ENCODE peak calls at places on chromosomes 1 and 21, in ten cellular contexts. F is tibial nerve, J is stomach, T is H1, M is ovary, V is K562, L is sigmoid colon, A is suprapubic skin, Q is esophagus muscularis mucosa, X is upper lobe of left lung. W is an unnamed sample. For H3K27me3, the result is how much of the 10 kb centered on the place peaks cover.

GRCh38 chr1:185636848-185637247 is 97.3 kb upstream of the HMCN1 start:
- DNase-seq in F (no peak), J (no peak), T (no peak), M (no peak), V (no peak), L (no peak), A (no peak), Q (no peak), X (no peak), W (no peak)

GRCh38 chr1:228207851-228208821 is at the start of gene OBSCN:
- DNase-seq in F (no peak), J (no peak), T (no peak), M (no peak), V (no peak), L (no peak), A (peak), Q (no peak), X (no peak), W (no peak)

GRCh38 chr1:40860706-40861226 is 1.4 kb downstream of the CITED4 start:
- DNase-seq in F (no peak), J (no peak), T (no peak), M (peak), V (no peak), L (no peak), A (no peak), Q (no peak), X (peak), W (no peak)

GRCh38 chr21:27110956-27111355 is 144.1 kb upstream of the ADAMTS5 start:
- DNase-seq in F (no peak), J (no peak), T (no peak), M (no peak), V (no peak), L (no peak), A (no peak), Q (no peak), X (no peak), W (no peak)

GRCh38 chr1:56758135-56758534 is 61.1 kb downstream of the FYB2 start:
- DNase-seq in F (no peak), J (peak), T (peak), M (no peak), V (peak), L (no peak), A (no peak), Q (no peak), X (no peak), W (peak)

GRCh38 chr21:29938968-29939858 is 583 bp downstream of the GRIK1 start:
- DNase-seq in F (no peak), J (no peak), T (peak), M (no peak), V (no peak), L (peak), A (peak), Q (no peak), X (no peak), W (no peak)

GRCh38 chr21:46399686-46400085 is 59.0 kb upstream of the DIP2A start:
- DNase-seq in F (no peak), J (no peak), T (no peak), M (no peak), V (no peak), L (no peak), A (no peak), Q (no peak), X (no peak), W (no peak)

GRCh38 chr1:206833741-206834140 is 31.7 kb upstream of the IL20 start:
- DNase-seq in F (no peak), J (peak), T (peak), M (no peak), V (no peak), L (no peak), A (no peak), Q (peak), X (peak), W (peak)

GRCh38 chr1:173863224-173864151 is 4.3 kb downstream of the GAS5 start:
- DNase-seq in F (no peak), J (no peak), T (no peak), M (no peak), V (peak), L (no peak), A (no peak), Q (no peak), X (no peak), W (no peak)

GRCh38 chr21:20811702-20812101 is 186.5 kb upstream of the NCAM2 start:
- DNase-seq in F (no peak), J (no peak), T (no peak), M (no peak), V (no peak), L (no peak), A (no peak), Q (no peak), X (no peak), W (no peak)

DNA sequence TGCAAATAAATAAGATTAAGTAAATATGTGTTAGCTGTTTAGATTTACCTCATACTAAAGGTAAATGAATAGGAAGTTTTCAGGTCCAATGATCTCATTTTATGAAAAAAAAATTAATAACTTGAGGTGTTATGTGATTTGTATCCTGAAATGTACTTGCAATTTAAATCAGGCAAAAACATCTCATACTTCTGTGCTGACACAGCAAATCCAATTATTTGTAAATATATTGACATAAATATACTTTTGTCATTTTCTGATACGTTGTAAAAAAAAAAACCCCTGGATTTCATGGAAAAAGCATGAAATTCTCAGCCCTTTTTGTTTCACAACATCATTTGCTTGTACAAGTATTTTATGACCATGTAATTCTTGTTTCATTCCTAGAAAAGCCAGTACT is 184.1 kb upstream of the NCAM2 start:
- DNase-seq in F (no peak), J (no peak), T (no peak), M (no peak), V (no peak), L (no peak), A (no peak), Q (no peak), X (no peak), W (no peak)
- TF ChIP-seq POLR2A in F (no peak), J (no peak), T (no peak), M (no peak), V (no peak), L (no peak), A (no peak), Q (no peak), X (no peak), W (no peak)

DNA sequence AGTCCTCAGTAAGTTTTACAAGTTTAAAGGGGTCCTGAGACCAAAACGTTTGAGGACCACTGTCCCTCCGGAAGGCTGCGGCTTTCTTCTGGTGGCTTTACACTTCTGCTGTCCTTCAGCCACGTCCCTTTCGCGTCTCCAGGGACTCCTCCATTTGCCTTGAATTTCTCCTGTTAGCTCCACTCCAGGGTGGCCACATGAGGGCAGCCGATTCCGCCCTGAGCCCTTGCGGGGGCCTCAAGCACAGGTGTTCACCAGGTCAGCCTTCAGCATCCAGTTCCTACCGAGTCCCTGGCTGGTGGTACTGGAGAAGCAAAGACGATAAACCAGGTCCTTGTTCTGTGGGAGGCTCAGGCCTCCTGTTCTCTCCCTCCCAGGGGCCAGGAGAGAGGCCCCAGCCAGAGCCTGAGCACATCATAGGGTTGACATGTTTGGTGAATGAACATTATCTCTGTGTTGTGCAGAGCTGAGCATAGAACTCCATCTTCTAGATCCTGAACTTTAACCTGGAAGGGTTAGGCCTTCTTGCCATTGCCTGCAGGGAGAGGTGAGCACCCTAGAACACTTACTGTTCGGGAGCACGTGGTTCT is 27.4 kb upstream of the COQ8A start:
- DNase-seq in F (no peak), J (peak), T (peak), M (peak), V (peak), L (peak), A (no peak), Q (no peak), X (peak), W (peak)
- TF ChIP-seq EP300 in F (no peak), J (no peak), T (no peak), M (no peak), V (no peak), L (no peak), A (no peak), Q (no peak), X (no peak), W (no peak)

GRCh38 chr1:187853505-187853904 is 1024.8 kb downstream of the PLA2G4A start:
- DNase-seq in F (no peak), J (no peak), T (no peak), M (no peak), V (no peak), L (no peak), A (no peak), Q (no peak), X (no peak), W (no peak)
- H3K27me3 ChIP-seq in F (under half), J (under half), T (under half), M (under half), V (under half), L (under half), A (under half), Q (under half), X (under half), W (under half)

GRCh38 chr21:32481875-32482408 is 69.4 kb downstream of the EVA1C start:
- DNase-seq in F (no peak), J (no peak), T (no peak), M (no peak), V (no peak), L (no peak), A (no peak), Q (no peak), X (no peak), W (no peak)
- TF ChIP-seq POLR2A in F (no peak), J (no peak), T (no peak), M (no peak), V (no peak), L (no peak), A (no peak), Q (no peak), X (no peak), W (no peak)

GRCh38 chr1:33971018-33971710 is 107.3 kb downstream of the HMGB4 start:
- DNase-seq in F (no peak), J (no peak), T (no peak), M (no peak), V (no peak), L (no peak), A (no peak), Q (no peak), X (no peak), W (no peak)
- TF ChIP-seq EP300 in F (no peak), J (no peak), T (no peak), M (no peak), V (no peak), L (no peak), A (no peak), Q (no peak), X (no peak), W (no peak)